ENCODE peak calls at places on chromosomes 2 and 18, in four cellular contexts. A is PC-9, N is 8988T, B is thoracic aorta. W is an unnamed sample.

GRCh38 chr18:23462876-23463275 is 9.8 kb downstream of the RIOK3 start:
- DNase-seq in B (no peak), N (no peak), A (no peak), W (no peak)

GRCh38 chr2:205852457-205852856 is 170.2 kb downstream of the NRP2 start:
- DNase-seq in N (no peak), A (no peak), B (no peak), W (no peak)

GRCh38 chr2:36509077-36509476 is 88.9 kb downstream of the FEZ2 start:
- DNase-seq in N (no peak), A (no peak), B (no peak), W (no peak)

GRCh38 chr2:143934170-143934912 is 585.6 kb downstream of the ZEB2 start:
- DNase-seq in A (no peak), N (no peak), B (no peak), W (no peak)

GRCh38 chr2:120305296-120305695 is 40.6 kb upstream of the INHBB start:
- DNase-seq in N (no peak), B (no peak), A (no peak), W (peak)

GRCh38 chr2:217899231-217900009 is 103.4 kb downstream of the TNS1 start:
- DNase-seq in B (no peak), N (peak), A (peak), W (peak)

GRCh38 chr2:236662231-236663160 is 92.9 kb downstream of the ACKR3 start:
- DNase-seq in N (no peak), A (no peak), B (no peak), W (no peak)

GRCh38 chr2:9286553-9287399 is 80.2 kb downstream of the ASAP2 start:
- DNase-seq in N (no peak), A (peak), B (no peak), W (no peak)

GRCh38 chr18:22723741-22724140 is 209.4 kb upstream of the RBBP8 start:
- DNase-seq in N (no peak), A (no peak), B (no peak), W (no peak)

GRCh38 chr2:169276045-169276444 is 86.3 kb downstream of the LRP2 start:
- DNase-seq in N (no peak), B (no peak), A (peak), W (peak)

GRCh38 chr2:206211657-206212255 is 52.1 kb downstream of the EEF1B2 start:
- DNase-seq in A (peak), N (no peak), B (no peak), W (no peak)

GRCh38 chr2:202147775-202148174 is 74.7 kb downstream of the KIAA2012 start:
- DNase-seq in B (no peak), N (no peak), A (no peak), W (no peak)

GRCh38 chr2:63861220-63861822 is 19.6 kb downstream of the UGP2 start:
- DNase-seq in N (no peak), A (no peak), B (no peak), W (peak)

GRCh38 chr2:174840436-174840835 is 76.2 kb upstream of the CHRNA1 start:
- DNase-seq in A (no peak), B (no peak), N (no peak), W (no peak)

GRCh38 chr18:52546686-52547346 is 206.8 kb downstream of the DCC start:
- DNase-seq in A (no peak), N (no peak), B (no peak), W (no peak)

GRCh38 chr2:27212626-27213471 is 781 bp upstream of the SLC5A6 start:
- DNase-seq in N (no peak), B (no peak), A (no peak), W (no peak)

GRCh38 chr18:56662902-56663301 is 11.7 kb downstream of the WDR7 start:
- DNase-seq in A (no peak), B (no peak), N (no peak), W (no peak)

GRCh38 chr2:230942920-230943896 is 18.2 kb upstream of the GPR55 start:
- DNase-seq in B (no peak), A (no peak), N (no peak), W (no peak)

GRCh38 chr18:987325-988186 is 82.9 kb downstream of the ADCYAP1 start:
- DNase-seq in N (no peak), A (peak), B (no peak), W (peak)

GRCh38 chr2:210519594-210519993 is 36.8 kb upstream of the CPS1 start:
- DNase-seq in N (no peak), A (no peak), B (no peak), W (no peak)

GRCh38 chr18:13393338-13393737 is 174.8 kb downstream of the LDLRAD4 start:
- DNase-seq in N (no peak), B (no peak), A (no peak), W (no peak)

GRCh38 chr18:47407736-47408135 is 156.3 kb upstream of the SKOR2 start:
- DNase-seq in A (no peak), B (no peak), N (no peak), W (no peak)

GRCh38 chr2:61426267-61426897 is 44.5 kb downstream of the USP34 start:
- DNase-seq in B (no peak), A (no peak), N (peak), W (no peak)

GRCh38 chr2:53782681-53783080 is 4.1 kb downstream of the ASB3 start:
- DNase-seq in N (no peak), A (no peak), B (no peak), W (no peak)

GRCh38 chr2:120415728-120416509 is 70.0 kb downstream of the INHBB start:
- DNase-seq in B (no peak), A (no peak), N (no peak), W (no peak)

GRCh38 chr2:45260946-45261345 is 251.7 kb upstream of the SIX2 start:
- DNase-seq in A (no peak), B (no peak), N (no peak), W (no peak)

GRCh38 chr2:10028988-10029874 is 14.1 kb upstream of the KLF11 start:
- DNase-seq in B (no peak), A (peak), N (peak), W (no peak)

GRCh38 chr18:67875936-67876335 is 359.4 kb upstream of the DSEL start:
- DNase-seq in B (no peak), N (no peak), A (no peak), W (no peak)